ENCODE peak calls at places on chromosomes 1 and 21, in five cellular contexts. N is spleen, Q is epithelial cell of esophagus, U is HFF-Myc, S is tibial nerve. V is an unnamed sample.

GRCh38 chr1:20380616-20381035 is 90.0 kb downstream of the VWA5B1 start:
- DNase-seq in N (no peak), S (no peak), U (peak), Q (peak), V (no peak)

GRCh38 chr1:40256401-40257084 is 1.5 kb upstream of the ZMPSTE24 start:
- DNase-seq in N (no peak), U (no peak), Q (no peak), S (no peak), V (no peak)

GRCh38 chr1:217095050-217095622 is 371.9 kb upstream of the ESRRG start:
- DNase-seq in U (no peak), N (no peak), S (no peak), Q (no peak), V (no peak)

GRCh38 chr1:27952147-27952546 is 7.6 kb upstream of the XKR8 start:
- DNase-seq in S (no peak), U (no peak), Q (no peak), N (no peak), V (no peak)

GRCh38 chr1:160741092-160741501 is 2.0 kb downstream of the SLAMF7 start:
- DNase-seq in Q (no peak), U (no peak), N (no peak), S (no peak), V (no peak)

GRCh38 chr1:241716915-241717651 is 65.0 kb downstream of the WDR64 start:
- DNase-seq in Q (peak), U (no peak), S (no peak), N (no peak), V (no peak)

GRCh38 chr1:207833381-207833780 is 77.5 kb downstream of the CD34 start:
- DNase-seq in U (no peak), N (no peak), S (no peak), Q (no peak), V (no peak)

GRCh38 chr1:116907351-116907750 is 2.4 kb upstream of the PTGFRN start:
- DNase-seq in U (no peak), Q (peak), N (no peak), S (no peak), V (no peak)

GRCh38 chr1:153951183-153951582 is 4.7 kb upstream of the DENND4B start:
- DNase-seq in N (no peak), Q (no peak), U (no peak), S (no peak), V (no peak)

GRCh38 chr21:33299181-33299752 is 25.5 kb upstream of the IFNAR1 start:
- DNase-seq in N (no peak), S (no peak), Q (peak), U (no peak), V (peak)

GRCh38 chr1:178266619-178267066 is 172.7 kb downstream of the RASAL2 start:
- DNase-seq in N (no peak), Q (no peak), S (no peak), U (no peak), V (no peak)

GRCh38 chr1:205373022-205373421 is 16.3 kb upstream of the KLHDC8A start:
- DNase-seq in S (no peak), U (no peak), Q (no peak), N (no peak), V (no peak)

GRCh38 chr1:37948160-37948559 is 1.3 kb upstream of the INPP5B start:
- DNase-seq in U (no peak), N (no peak), Q (no peak), S (no peak), V (no peak)

GRCh38 chr1:41902125-41902524 is 16.6 kb downstream of the HIVEP3 start:
- DNase-seq in Q (peak), U (no peak), N (no peak), S (no peak), V (no peak)

GRCh38 chr1:201916649-201917249 is 28.1 kb downstream of the SHISA4 start:
- DNase-seq in S (peak), Q (peak), U (peak), N (no peak), V (peak)

GRCh38 chr1:59016390-59016789 is 232.5 kb upstream of the JUN start:
- DNase-seq in U (no peak), S (no peak), Q (peak), N (no peak), V (no peak)

GRCh38 chr1:211217392-211217791 is 41.8 kb upstream of the RCOR3 start:
- DNase-seq in U (no peak), N (no peak), Q (no peak), S (no peak), V (no peak)

GRCh38 chr1:89407355-89407754 is 43.5 kb downstream of the GBP6 start:
- DNase-seq in Q (no peak), N (no peak), S (no peak), U (no peak), V (no peak)

GRCh38 chr1:159171254-159171687 is at the start of gene CADM3:
- DNase-seq in N (peak), S (no peak), U (no peak), Q (no peak), V (no peak)

GRCh38 chr1:244450597-244451538 is 841 bp downstream of the ADSS2 start:
- DNase-seq in Q (peak), S (peak), N (peak), U (no peak), V (peak)

DNA sequence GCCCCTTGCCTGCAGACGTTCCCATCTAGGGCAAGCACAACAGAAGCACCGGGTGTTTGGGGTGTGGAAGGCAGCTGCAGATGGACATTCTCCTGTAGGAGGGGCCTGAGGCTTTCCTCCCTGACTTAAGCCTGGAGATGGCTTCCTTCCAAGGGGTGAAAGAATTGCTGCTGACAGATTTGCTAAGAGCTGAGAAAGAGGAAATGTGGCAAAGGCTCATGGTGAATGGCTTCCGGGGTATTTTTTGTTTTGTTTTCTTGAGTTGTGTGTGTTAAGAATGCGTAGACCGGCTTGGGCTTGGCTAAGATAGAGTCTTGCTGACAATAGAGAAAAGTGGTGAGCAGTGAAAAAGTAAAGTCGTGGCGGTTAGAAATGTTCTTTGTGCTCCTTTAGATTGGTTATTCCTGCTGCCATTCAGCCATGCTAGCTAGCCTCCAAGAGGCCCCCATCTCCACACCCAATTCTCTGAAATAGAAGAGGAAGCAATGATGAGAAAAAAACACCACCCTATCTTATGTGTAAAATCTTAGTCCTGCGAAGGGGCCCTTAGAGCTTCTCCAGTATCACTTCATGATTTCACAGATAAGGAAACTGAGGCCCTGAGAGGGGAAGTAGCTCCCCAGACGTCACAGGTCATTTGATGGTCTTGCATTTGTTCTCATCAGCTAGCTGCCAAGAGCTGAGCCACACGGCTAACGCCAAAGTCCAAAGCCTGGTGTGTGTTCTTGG is 36.9 kb downstream of the EIF2D start:
- DNase-seq in Q (peak), S (peak), U (peak), N (no peak), V (no peak)
- TF ChIP-seq CTCF in Q (no peak), S (no peak), U (no peak), N (no peak), V (no peak)

GRCh38 chr1:180881806-180882509 is 30.7 kb upstream of the KIAA1614 start:
- DNase-seq in Q (peak), S (no peak), U (peak), N (no peak), V (no peak)
- TF ChIP-seq CTCF in Q (peak), S (peak), U (peak), N (peak), V (no peak)

DNA sequence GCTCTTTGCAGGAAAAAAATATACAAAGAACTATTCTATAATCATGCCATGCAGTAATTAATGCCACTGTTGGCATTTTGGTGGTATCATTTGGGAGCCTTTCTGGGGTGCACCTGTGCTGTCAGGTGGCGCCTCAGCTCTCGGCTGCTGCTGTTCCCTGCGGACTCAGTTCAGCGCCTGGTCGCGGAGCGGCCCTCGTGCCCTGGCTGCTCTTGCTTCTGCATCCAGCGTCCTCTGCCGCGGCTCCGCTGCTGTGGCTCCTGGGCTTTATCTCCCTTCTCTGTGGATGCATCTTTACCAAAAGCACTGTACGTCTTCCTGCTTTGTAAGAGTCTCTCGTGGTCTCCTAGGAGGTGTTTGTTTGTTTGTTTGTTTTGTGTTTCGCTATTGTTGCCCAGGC is 35.1 kb upstream of the PWP2 start:
- DNase-seq in N (no peak), Q (no peak), U (no peak), S (no peak), V (no peak)
- TF ChIP-seq CTCF in N (no peak), Q (no peak), U (no peak), S (no peak), V (no peak)

DNA sequence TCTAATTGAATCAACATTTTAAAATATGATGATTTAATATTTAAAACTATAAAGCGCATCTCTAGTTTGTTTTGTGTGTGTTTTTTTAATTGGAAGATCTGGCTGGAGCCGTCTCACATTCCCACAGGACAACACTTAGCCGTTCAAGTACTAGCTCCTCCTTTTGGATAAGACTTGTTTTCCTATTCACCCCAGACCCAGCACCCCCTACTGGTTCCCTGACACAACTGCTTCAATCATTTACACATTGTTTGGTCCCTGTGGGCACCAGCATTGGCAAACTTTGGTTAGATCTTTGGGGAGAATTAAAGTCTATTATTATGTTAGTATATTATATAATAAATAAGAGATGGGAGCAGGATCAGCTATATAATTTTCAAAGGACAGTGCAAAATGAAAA is 34.5 kb downstream of the TYW3 start:
- DNase-seq in S (no peak), N (no peak), Q (peak), U (peak), V (peak)
- TF ChIP-seq CTCF in S (no peak), N (no peak), Q (peak), U (peak), V (peak)

GRCh38 chr1:87028576-87028975 is 114.1 kb downstream of the HS2ST1 start:
- DNase-seq in U (no peak), S (no peak), Q (no peak), N (no peak), V (no peak)

GRCh38 chr1:87030740-87031400 is 116.4 kb downstream of the HS2ST1 start:
- DNase-seq in U (no peak), N (no peak), S (no peak), Q (no peak), V (no peak)

GRCh38 chr1:87024936-87025537 is 110.6 kb downstream of the HS2ST1 start:
- DNase-seq in S (no peak), U (peak), N (no peak), Q (peak), V (peak)
- TF ChIP-seq CTCF in S (no peak), U (peak), N (peak), Q (peak), V (peak)

DNA sequence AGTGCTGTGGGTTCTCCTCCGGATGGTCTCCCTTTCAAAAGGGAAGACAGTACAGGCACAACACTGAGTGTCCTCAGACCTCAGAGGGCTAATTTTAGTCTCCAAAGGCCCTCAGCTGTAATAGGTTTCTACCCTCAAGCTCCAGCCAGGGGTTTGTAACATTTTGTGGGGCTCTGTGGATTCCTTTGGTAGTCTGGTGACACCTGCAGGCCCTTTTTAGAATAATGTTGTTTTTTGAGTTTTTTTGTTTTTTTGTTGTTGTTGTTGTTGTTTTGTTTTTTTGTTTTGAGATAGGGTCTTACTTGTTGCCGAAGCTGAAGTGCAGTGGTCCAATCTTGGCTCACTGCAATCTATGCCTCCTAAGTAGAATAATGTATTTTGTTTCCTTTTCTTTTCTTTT is 15.0 kb upstream of the TMEM201 start:
- DNase-seq in U (no peak), N (no peak), Q (no peak), S (no peak), V (no peak)
- TF ChIP-seq CTCF in U (peak), N (peak), Q (peak), S (no peak), V (peak)

GRCh38 chr1:167722870-167723251 is 1.1 kb downstream of the MPZL1 start:
- DNase-seq in U (no peak), Q (no peak), N (no peak), S (no peak), V (no peak)

GRCh38 chr1:167721617-167722151 is at the start of gene MPZL1:
- DNase-seq in N (peak), S (peak), U (peak), Q (peak), V (peak)

GRCh38 chr1:167722152-167722869 is 529 bp downstream of the MPZL1 start:
- DNase-seq in Q (peak), S (no peak), N (no peak), U (no peak), V (peak)

GRCh38 chr1:167718926-167719691 is 2.7 kb upstream of the MPZL1 start:
- DNase-seq in S (no peak), U (no peak), N (no peak), Q (no peak), V (no peak)

DNA sequence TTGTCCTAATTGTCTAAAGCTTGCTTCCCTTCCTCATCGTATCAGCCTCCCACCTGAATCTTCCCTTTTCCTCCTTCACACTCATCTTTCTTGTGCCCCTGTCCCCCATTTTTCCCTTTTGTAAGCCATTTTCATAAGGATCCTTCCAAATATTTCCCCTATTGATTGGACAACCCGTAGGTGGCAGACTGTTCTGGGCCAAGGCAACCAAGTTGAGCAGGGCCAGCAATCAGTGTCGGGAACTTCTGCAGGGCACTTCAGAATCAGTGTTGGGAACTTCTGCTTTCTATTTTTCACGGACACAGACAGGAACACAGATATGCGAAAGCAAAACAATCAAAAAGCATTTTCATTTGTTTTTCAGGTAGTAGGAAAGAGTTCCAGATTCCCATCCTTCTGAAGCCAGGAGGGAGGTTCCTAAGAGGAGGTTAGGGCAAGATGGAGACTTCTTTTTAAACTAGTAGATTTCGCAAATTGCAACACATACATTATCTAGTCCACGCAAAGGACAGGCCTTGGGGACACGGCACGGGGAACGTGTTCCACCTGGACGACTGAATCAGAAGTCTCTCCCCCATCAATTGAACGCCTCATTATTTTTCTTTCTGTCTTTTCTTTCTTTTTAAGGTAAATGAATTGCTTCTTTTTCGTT is 691 bp upstream of the MPZL1 start:
- DNase-seq in S (peak), Q (peak), U (peak), N (no peak), V (peak)
- TF ChIP-seq CTCF in S (peak), Q (peak), U (peak), N (no peak), V (peak)